ENCODE peak calls at places on chromosome 22, in six cellular contexts. U is mammary epithelial cell, I is HAP-1, O is cardiac muscle cell, R is right atrium auricular region, L is mesendoderm. B is an unnamed sample.

GRCh38 chr22:30860176-30861105 is 108.1 kb downstream of the MORC2 start:
- DNase-seq in O (no peak), I (no peak), R (no peak), L (no peak), U (no peak), B (peak; percentile 83)

GRCh38 chr22:19770349-19771220 is 10.0 kb downstream of the TBX1 start:
- DNase-seq in L (no peak), O (no peak), I (no peak), R (no peak), U (no peak), B (no peak)

GRCh38 chr22:27241430-27242110 is 560.0 kb downstream of the MN1 start:
- DNase-seq in U (no peak), R (no peak), I (no peak), L (no peak), O (peak; percentile 34), B (no peak)

GRCh38 chr22:44181033-44181911 is 547 bp downstream of the PARVG start:
- DNase-seq in I (no peak), R (no peak), U (no peak), O (no peak), L (no peak), B (no peak)

GRCh38 chr22:27980424-27981148 is 61.5 kb upstream of the PITPNB start:
- DNase-seq in R (no peak), O (peak; percentile 75), U (no peak), L (peak; percentile 85), I (peak; percentile 38), B (peak; percentile 62)

GRCh38 chr22:23199159-23199558 is 18.9 kb downstream of the BCR start:
- DNase-seq in I (peak; percentile 20), O (no peak), L (peak; percentile 36), R (no peak), U (no peak), B (no peak)

GRCh38 chr22:39999144-39999757 is 4.5 kb downstream of the FAM83F start:
- DNase-seq in R (no peak), L (peak; percentile 71), I (no peak), U (no peak), O (no peak), B (no peak)

GRCh38 chr22:26588749-26589366 is 1.1 kb downstream of the TPST2 start:
- DNase-seq in R (no peak), L (no peak), I (no peak), U (no peak), O (no peak), B (no peak)

GRCh38 chr22:29308791-29309262 is 2.4 kb downstream of the GAS2L1 start:
- DNase-seq in U (peak; percentile 88), L (no peak), R (no peak), I (no peak), O (no peak), B (no peak)

GRCh38 chr22:49770454-49771265 is 57.0 kb downstream of the BRD1 start:
- DNase-seq in U (no peak), L (no peak), O (no peak), I (no peak), R (no peak), B (no peak)

GRCh38 chr22:37731804-37732471 is 35.1 kb downstream of the TRIOBP start:
- DNase-seq in R (no peak), L (peak; percentile 61), U (no peak), I (no peak), O (no peak), B (no peak)

GRCh38 chr22:30183861-30184278 is 62.7 kb downstream of the LIF start:
- DNase-seq in O (no peak), L (peak; percentile 62), R (no peak), I (no peak), U (peak; percentile 27), B (peak; percentile 29)

GRCh38 chr22:34861787-34862186 is 204.2 kb upstream of the ISX start:
- DNase-seq in U (no peak), L (no peak), O (no peak), R (no peak), I (no peak), B (no peak)

GRCh38 chr22:41288245-41288946 is 2.4 kb upstream of the RANGAP1 start:
- DNase-seq in U (peak; percentile 93), L (peak; percentile 96), O (peak; percentile 18), I (no peak), R (no peak), B (no peak)

GRCh38 chr22:20885557-20886323 is 26.9 kb downstream of the SNAP29 start:
- DNase-seq in O (peak; percentile 84), U (peak; percentile 75), L (peak; percentile 95), R (peak; percentile 83), I (peak; percentile 84), B (peak; percentile 93)

GRCh38 chr22:27318516-27318915 is 483.0 kb downstream of the MN1 start:
- DNase-seq in L (peak; percentile 27), O (peak; percentile 84), R (no peak), U (no peak), I (peak; percentile 81), B (no peak)

GRCh38 chr22:26744892-26745808 is 87.8 kb downstream of the MIAT start:
- DNase-seq in O (no peak), I (no peak), U (no peak), R (no peak), L (no peak), B (no peak)

GRCh38 chr22:44063462-44064371 is 39.6 kb downstream of the PARVB start:
- DNase-seq in L (no peak), O (no peak), R (no peak), U (no peak), I (no peak), B (no peak)

GRCh38 chr22:47515384-47516125 is 753.1 kb downstream of the TBC1D22A start:
- DNase-seq in O (no peak), U (no peak), I (no peak), R (no peak), L (peak; percentile 23), B (no peak)

GRCh38 chr22:44999687-45000086 is 10.1 kb downstream of the PHF21B start:
- DNase-seq in R (no peak), L (no peak), I (no peak), U (no peak), O (no peak), B (no peak)

GRCh38 chr22:23604939-23605712 is 25.0 kb upstream of the IGLL1 start:
- DNase-seq in U (no peak), O (no peak), R (no peak), L (no peak), I (no peak), B (no peak)

GRCh38 chr22:27535452-27535851 is 266.1 kb downstream of the MN1 start:
- DNase-seq in R (no peak), L (no peak), U (no peak), O (no peak), I (no peak), B (no peak)

GRCh38 chr22:31846161-31847115 is 92.6 kb downstream of the DEPDC5 start:
- DNase-seq in L (peak; percentile 36), I (peak; percentile 13), R (no peak), O (no peak), U (no peak), B (no peak)

GRCh38 chr22:36998620-36999351 is 20.5 kb downstream of the TST start:
- DNase-seq in L (peak; percentile 65), U (peak; percentile 39), I (no peak), O (no peak), R (no peak), B (no peak)

GRCh38 chr22:50347157-50347556 is 4.0 kb downstream of the PPP6R2 start:
- DNase-seq in L (no peak), R (no peak), I (no peak), U (no peak), O (no peak), B (no peak)

GRCh38 chr22:19897726-19898515 is 43.2 kb upstream of the GNB1L start:
- DNase-seq in I (no peak), O (no peak), L (no peak), R (no peak), U (no peak), B (no peak)

GRCh38 chr22:24992946-24993345 is 40.4 kb downstream of the KIAA1671 start:
- DNase-seq in O (no peak), U (no peak), L (no peak), R (no peak), I (no peak), B (no peak)
- H3K4me1 ChIP-seq in O (peaks cover 27% of the 10 kb centered on the region), U (peaks cover 69% of the 10 kb centered on the region), L (peaks cover 18% of the 10 kb centered on the region), R (no peaks in the 10 kb centered on the region), I (peaks cover 15% of the 10 kb centered on the region), B (peaks cover 67% of the 10 kb centered on the region)

DNA sequence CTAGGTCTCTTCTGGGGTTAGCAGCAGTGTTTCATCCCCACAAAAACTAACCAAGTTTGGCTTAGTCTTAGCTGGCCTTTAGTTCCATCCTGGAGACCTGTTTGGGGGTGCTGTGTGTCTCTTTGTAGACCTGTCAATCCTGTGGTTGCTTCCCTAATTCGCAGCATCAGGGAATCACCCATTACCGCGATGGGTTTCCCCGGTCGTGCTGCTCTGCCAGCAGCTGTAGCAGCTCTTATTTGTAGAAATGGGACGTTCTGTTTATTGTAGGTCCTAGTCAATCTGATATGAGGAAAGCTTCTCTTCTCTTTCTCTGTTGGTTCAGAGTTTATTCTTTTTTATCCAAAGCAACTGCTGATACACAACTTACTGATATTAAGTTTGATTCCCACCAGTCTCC is 91.6 kb downstream of the CECR2 start:
- DNase-seq in L (no peak), O (no peak), U (no peak), R (no peak), I (no peak), B (no peak)
- H3K4me1 ChIP-seq in L (no peaks in the 10 kb centered on the region), O (no peaks in the 10 kb centered on the region), U (no peaks in the 10 kb centered on the region), R (no peaks in the 10 kb centered on the region), I (peaks cover 12% of the 10 kb centered on the region), B (no peaks in the 10 kb centered on the region)

DNA sequence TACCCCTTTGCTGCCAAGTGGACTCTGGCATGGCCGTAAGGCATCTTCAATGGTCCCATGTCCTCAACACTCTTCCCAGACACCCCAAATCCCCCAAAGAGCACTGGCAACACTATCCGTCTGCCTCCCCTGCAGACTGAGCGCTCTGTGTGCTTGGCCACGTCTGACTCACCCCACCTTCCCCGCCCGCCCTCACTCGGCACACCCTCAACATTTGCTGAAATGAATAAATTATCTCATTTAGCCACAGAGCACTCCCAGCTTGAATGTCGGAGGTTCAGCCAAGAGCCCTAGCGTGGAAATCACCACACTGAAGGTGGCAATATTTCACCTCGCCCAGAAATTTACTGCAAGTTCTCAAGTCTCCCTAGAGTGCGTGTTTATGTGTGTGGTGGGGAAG is 46.5 kb upstream of the TCF20 start:
- DNase-seq in R (no peak), O (no peak), I (no peak), L (no peak), U (peak; percentile 74), B (no peak)
- H3K4me1 ChIP-seq in R (no peaks in the 10 kb centered on the region), O (peaks cover 51% of the 10 kb centered on the region), I (no peaks in the 10 kb centered on the region), L (peaks cover 18% of the 10 kb centered on the region), U (peaks cover 62% of the 10 kb centered on the region), B (peaks cover 26% of the 10 kb centered on the region)

DNA sequence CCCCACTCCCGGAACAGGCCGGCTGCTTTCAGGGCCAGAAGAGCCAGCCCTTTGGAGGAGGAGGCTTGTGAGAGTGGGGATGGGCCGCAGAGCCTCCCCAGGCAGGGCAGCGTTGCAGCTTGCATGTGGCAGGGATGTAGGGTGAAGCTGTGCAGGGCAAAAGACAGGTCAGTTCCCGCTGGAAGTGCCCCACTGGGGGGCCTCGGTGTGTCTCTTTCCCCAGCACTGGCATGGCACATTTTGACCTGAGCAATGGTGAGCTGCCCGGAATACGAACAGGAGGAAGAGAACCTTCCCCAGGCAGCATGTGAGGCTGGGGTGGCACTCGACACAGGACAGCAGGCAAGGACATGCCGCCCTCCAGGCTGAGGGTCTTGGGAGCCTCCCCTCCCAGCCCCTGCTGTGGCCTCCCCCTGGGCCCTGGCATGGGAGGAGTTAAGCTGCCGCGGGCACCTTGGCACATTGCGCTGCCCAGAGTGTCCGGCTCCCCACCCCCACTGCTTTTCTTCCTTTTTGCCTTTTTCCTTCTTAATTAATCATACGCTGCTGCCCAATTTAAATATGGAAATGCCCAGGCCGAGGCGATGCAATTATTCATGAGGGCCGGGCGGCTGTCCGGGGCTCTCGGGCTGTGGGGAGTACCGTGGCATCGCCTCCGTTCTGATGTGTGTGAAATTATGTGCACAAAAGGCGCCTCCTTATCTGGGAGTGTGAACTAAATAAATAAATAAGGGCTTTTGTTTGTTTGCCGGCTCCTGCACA is 76.0 kb upstream of the WNT7B start:
- DNase-seq in U (peak; percentile 53), R (no peak), L (no peak), I (no peak), O (no peak), B (no peak)
- H3K4me1 ChIP-seq in U (peaks cover 68% of the 10 kb centered on the region), R (no peaks in the 10 kb centered on the region), L (no peaks in the 10 kb centered on the region), I (peaks cover 46% of the 10 kb centered on the region), O (no peaks in the 10 kb centered on the region), B (peaks cover 90% of the 10 kb centered on the region)